ENCODE peak calls at places on chromosomes 7 and 10, in four cellular contexts. H is adrenal gland, U is neuronal stem cell, S is AG04450. C is an unnamed sample. For H3K9me3 and H3K27me3, the result is how much of the 10 kb centered on the place peaks cover.

GRCh38 chr10:112946649-112947048 is 3.4 kb upstream of the TCF7L2 start:
- DNase-seq in S (no peak), H (no peak), U (no peak), C (peak)

GRCh38 chr7:126605553-126605952 is 647.2 kb downstream of the GRM8 start:
- DNase-seq in S (no peak), H (no peak), U (no peak), C (no peak)

GRCh38 chr7:38306136-38306535 is 32.7 kb upstream of the TARP start:
- DNase-seq in H (no peak), U (no peak), S (no peak), C (no peak)

GRCh38 chr7:129423700-129424410 is 10.4 kb upstream of the STRIP2 start:
- DNase-seq in H (no peak), S (no peak), U (no peak), C (peak)

GRCh38 chr7:39810204-39810642 is 139.8 kb upstream of the CDK13 start:
- DNase-seq in S (no peak), U (no peak), H (no peak), C (no peak)

GRCh38 chr7:84102213-84102612 is 92.4 kb downstream of the SEMA3A start:
- DNase-seq in U (no peak), H (no peak), S (no peak), C (no peak)

GRCh38 chr7:41943098-41943577 is 240.2 kb upstream of the INHBA start:
- DNase-seq in S (peak), U (peak), H (peak), C (peak)

GRCh38 chr10:988667-989545 is 672 bp downstream of the GTPBP4 start:
- DNase-seq in H (peak), S (no peak), U (peak), C (no peak)

GRCh38 chr7:46206474-46207060 is 285.5 kb upstream of the IGFBP3 start:
- DNase-seq in U (no peak), S (no peak), H (no peak), C (no peak)

GRCh38 chr10:72255977-72256729 is 17.6 kb upstream of the DDIT4 start:
- DNase-seq in H (no peak), U (no peak), S (no peak), C (no peak)

GRCh38 chr10:1544209-1544673 is 193.1 kb downstream of the ADARB2 start:
- DNase-seq in U (no peak), H (no peak), S (no peak), C (no peak)

GRCh38 chr7:121192834-121193233 is 136.0 kb upstream of the WNT16 start:
- DNase-seq in U (no peak), H (no peak), S (no peak), C (no peak)

GRCh38 chr10:119536508-119536837 is 6.0 kb downstream of the RGS10 start:
- DNase-seq in U (no peak), S (no peak), H (no peak), C (no peak)

GRCh38 chr10:113412161-113412560 is 140.7 kb upstream of the HABP2 start:
- DNase-seq in H (no peak), S (no peak), U (no peak), C (no peak)

GRCh38 chr7:148973256-148973655 is 55.0 kb downstream of the PDIA4 start:
- DNase-seq in H (no peak), S (no peak), U (no peak), C (no peak)

GRCh38 chr10:52677087-52677486 is 95.5 kb downstream of the MBL2 start:
- DNase-seq in U (no peak), S (no peak), H (no peak), C (peak)

GRCh38 chr7:143463556-143463955 is 14.1 kb upstream of the TAS2R41 start:
- DNase-seq in S (no peak), H (no peak), U (no peak), C (no peak)

GRCh38 chr10:19816420-19817250 is at the start of gene PLXDC2:
- DNase-seq in S (peak), U (peak), H (peak), C (no peak)

GRCh38 chr7:133797818-133798485 is 329.2 kb upstream of the LRGUK start:
- DNase-seq in H (no peak), S (peak), U (no peak), C (peak)

GRCh38 chr7:32506266-32507054 is 11.2 kb downstream of the AVL9 start:
- DNase-seq in U (no peak), S (no peak), H (no peak), C (no peak)

GRCh38 chr7:100369105-100369504 is 4.2 kb upstream of the PILRA start:
- DNase-seq in U (no peak), S (no peak), H (peak), C (no peak)

GRCh38 chr10:124578231-124579002 is 116.8 kb downstream of the LHPP start:
- DNase-seq in S (no peak), U (no peak), H (no peak), C (no peak)

GRCh38 chr7:1707756-1708611 is 37.9 kb downstream of the ELFN1 start:
- DNase-seq in H (no peak), S (no peak), U (no peak), C (no peak)

GRCh38 chr7:94367940-94368339 is 26.8 kb upstream of the COL1A2 start:
- DNase-seq in S (no peak), H (no peak), U (no peak), C (peak)
- H3K4me3 ChIP-seq in S (no peak), H (no peak), U (no peak), C (no peak)

GRCh38 chr10:129481641-129482040 is 14.6 kb downstream of the MGMT start:
- DNase-seq in U (no peak), S (no peak), H (no peak), C (no peak)

GRCh38 chr10:129486805-129487204 is 19.8 kb downstream of the MGMT start:
- DNase-seq in S (no peak), U (no peak), H (no peak), C (no peak)

GRCh38 chr10:129483427-129484010 is 16.5 kb downstream of the MGMT start:
- DNase-seq in H (no peak), S (no peak), U (no peak), C (no peak)
- H3K9me3 ChIP-seq in H (under half), S (under half), U (under half), C (under half)

GRCh38 chr7:50399635-50400034 is 50.5 kb downstream of the FIGNL1 start:
- DNase-seq in S (no peak), H (no peak), U (no peak), C (no peak)
- H3K27me3 ChIP-seq in S (under half), H (under half), U (under half), C (under half)

GRCh38 chr7:50757703-50758390 is 24.8 kb downstream of the GRB10 start:
- DNase-seq in S (no peak), H (no peak), U (no peak), C (no peak)
- H3K4me3 ChIP-seq in S (no peak), H (no peak), U (no peak), C (no peak)

GRCh38 chr10:12884851-12885250 is 116.7 kb downstream of the CCDC3 start:
- DNase-seq in S (no peak), H (no peak), U (no peak), C (no peak)

GRCh38 chr10:12892924-12893323 is 108.6 kb downstream of the CCDC3 start:
- DNase-seq in S (no peak), H (no peak), U (no peak), C (no peak)

GRCh38 chr10:12890958-12891357 is 110.6 kb downstream of the CCDC3 start:
- DNase-seq in U (no peak), H (no peak), S (no peak), C (no peak)

GRCh38 chr10:12888470-12888869 is 113.0 kb downstream of the CCDC3 start:
- DNase-seq in S (no peak), U (no peak), H (no peak), C (no peak)

DNA sequence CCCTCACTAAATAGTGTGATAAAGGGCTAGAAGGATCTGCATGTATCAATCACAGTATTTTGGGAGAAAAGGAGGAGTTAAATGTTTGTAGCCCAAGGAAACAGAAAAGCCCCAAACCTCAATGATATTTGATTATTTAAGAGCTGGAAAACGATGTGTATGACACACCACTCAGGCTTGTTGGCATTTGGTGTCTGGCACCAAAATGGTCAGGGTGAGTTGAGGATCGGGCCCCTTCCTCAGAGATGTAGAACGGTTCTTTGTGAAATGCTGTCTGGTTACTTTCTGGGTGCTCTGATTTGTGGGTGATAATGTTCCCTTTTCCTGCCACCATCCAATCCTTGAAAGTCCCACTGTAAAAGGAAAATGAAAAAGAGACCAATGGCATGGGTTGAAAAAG is 113.7 kb downstream of the CCDC3 start:
- DNase-seq in H (no peak), U (no peak), S (no peak), C (no peak)
- H3K9me3 ChIP-seq in H (under half), U (under half), S (under half), C (under half)

DNA sequence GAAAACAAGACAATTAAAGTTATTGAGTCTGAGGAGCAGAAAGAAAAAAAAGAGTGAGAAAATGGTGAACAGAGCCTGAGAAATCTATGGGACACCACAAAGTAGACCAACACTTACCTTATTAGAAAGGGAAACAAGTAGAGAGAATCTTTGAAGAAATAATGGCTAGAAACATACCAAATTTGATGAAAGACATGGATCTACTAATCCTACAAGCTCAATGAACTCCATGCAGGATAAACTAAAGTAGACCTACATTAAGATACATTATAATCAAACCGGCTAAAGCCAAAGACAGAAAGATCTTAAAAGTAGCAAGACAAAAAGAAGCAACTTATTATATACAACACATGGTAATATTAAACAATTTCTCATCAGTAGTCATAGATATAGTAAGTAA is 782.3 kb upstream of the GHITM start:
- DNase-seq in S (no peak), H (no peak), U (no peak), C (no peak)
- H3K27me3 ChIP-seq in S (under half), H (under half), U (under half), C (under half)

C was measured in cardiac muscle cell.